ENCODE peak calls at places on chromosomes 6 and 20, in six cellular contexts. M, C, K, W, N and U are unnamed samples.

GRCh38 chr20:25453035-25453810 is 45.8 kb downstream of the GINS1 start:
- DNase-seq in M (peak; percentile 34), C (peak; percentile 5), K (no peak), W (no peak), N (no peak), U (no peak)

GRCh38 chr20:17229256-17229655 is 2.4 kb downstream of the PCSK2 start:
- DNase-seq in M (no peak), C (no peak), K (no peak), W (no peak), N (no peak), U (no peak)

GRCh38 chr20:47117325-47117724 is 222.7 kb downstream of the EYA2 start:
- DNase-seq in M (no peak), C (no peak), K (no peak), W (no peak), N (no peak), U (no peak)

GRCh38 chr20:16761305-16761829 is 13.2 kb downstream of the OTOR start:
- DNase-seq in M (peak; percentile 83), C (peak; percentile 65), K (peak; percentile 77), W (peak; percentile 19), N (peak; percentile 51), U (peak; percentile 77)

GRCh38 chr6:15504040-15504491 is 158.8 kb downstream of the DTNBP1 start:
- DNase-seq in M (no peak), C (no peak), K (no peak), W (no peak), N (no peak), U (no peak)

GRCh38 chr6:113805167-113805835 is 51.8 kb upstream of the MARCKS start:
- DNase-seq in M (no peak), C (no peak), K (no peak), W (peak; percentile 71), N (no peak), U (no peak)

GRCh38 chr20:1816384-1817381 is 78.5 kb upstream of the SIRPA start:
- DNase-seq in M (peak; percentile 55), C (peak; percentile 84), K (no peak), W (no peak), N (no peak), U (no peak)

GRCh38 chr6:118678866-118679265 is 27.5 kb upstream of the CEP85L start:
- DNase-seq in M (no peak), C (peak; percentile 19), K (no peak), W (no peak), N (no peak), U (no peak)

GRCh38 chr20:57617079-57617795 is 3.0 kb downstream of the ZBP1 start:
- DNase-seq in M (no peak), C (no peak), K (no peak), W (no peak), N (no peak), U (no peak)

GRCh38 chr6:71745525-71745924 is 140.8 kb upstream of the RIMS1 start:
- DNase-seq in M (no peak), C (no peak), K (no peak), W (no peak), N (no peak), U (peak; percentile 19)

GRCh38 chr6:64266351-64266821 is 630.8 kb downstream of the PHF3 start:
- DNase-seq in M (no peak), C (no peak), K (no peak), W (peak; percentile 79), N (no peak), U (peak; percentile 16)

GRCh38 chr20:63748356-63749270 is 9.0 kb downstream of the SLC2A4RG start:
- DNase-seq in M (no peak), C (no peak), K (no peak), W (no peak), N (no peak), U (peak; percentile 2)

GRCh38 chr20:1894471-1894950 is 696 bp upstream of the SIRPA start:
- DNase-seq in M (no peak), C (peak; percentile 73), K (no peak), W (no peak), N (peak; percentile 58), U (peak; percentile 85)

GRCh38 chr6:155523821-155524238 is 68.2 kb upstream of the NOX3 start:
- DNase-seq in M (no peak), C (no peak), K (no peak), W (no peak), N (no peak), U (no peak)

GRCh38 chr6:132252113-132252512 is 149.2 kb downstream of the MOXD1 start:
- DNase-seq in M (no peak), C (no peak), K (no peak), W (no peak), N (no peak), U (no peak)

GRCh38 chr6:35736293-35736894 is 438 bp upstream of the ARMC12 start:
- DNase-seq in M (peak; percentile 39), C (peak; percentile 54), K (peak; percentile 60), W (no peak), N (peak; percentile 73), U (peak; percentile 84)

GRCh38 chr6:34154668-34155447 is 9.0 kb upstream of the GRM4 start:
- DNase-seq in M (peak; percentile 22), C (peak; percentile 17), K (no peak), W (no peak), N (peak; percentile 97), U (peak; percentile 72)

GRCh38 chr20:48983423-48984400 is 62.2 kb downstream of the ARFGEF2 start:
- DNase-seq in M (peak; percentile 66), C (peak; percentile 99), K (no peak), W (no peak), N (no peak), U (no peak)

GRCh38 chr6:100346828-100347227 is 117.9 kb downstream of the SIM1 start:
- DNase-seq in M (peak; percentile 3), C (peak; percentile 69), K (no peak), W (no peak), N (no peak), U (no peak)

GRCh38 chr20:63052571-63053429 is 46.0 kb upstream of the BHLHE23 start:
- DNase-seq in M (no peak), C (no peak), K (no peak), W (no peak), N (no peak), U (no peak)

DNA sequence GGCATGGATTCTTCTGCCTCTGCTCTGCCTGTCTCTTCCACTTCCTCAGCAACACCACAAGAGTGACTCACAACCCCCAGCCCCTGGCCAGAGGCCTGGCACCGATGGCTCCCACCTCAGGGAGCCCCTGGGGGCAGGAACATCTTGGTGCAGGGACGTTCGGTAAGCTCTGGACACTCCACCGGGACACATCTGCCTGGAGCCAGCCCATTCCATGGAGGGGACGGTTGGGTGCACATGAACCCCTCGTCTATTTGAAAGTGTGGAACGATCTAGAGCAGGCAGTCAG is 246.5 kb downstream of the ERMARD start:
- DNase-seq in M (no peak), C (no peak), K (no peak), W (no peak), N (no peak), U (peak; percentile 91)
- TF ChIP-seq MYC in M (no peak), C (no peak), K (no peak), W (no peak), N (no peak), U (no peak)

DNA sequence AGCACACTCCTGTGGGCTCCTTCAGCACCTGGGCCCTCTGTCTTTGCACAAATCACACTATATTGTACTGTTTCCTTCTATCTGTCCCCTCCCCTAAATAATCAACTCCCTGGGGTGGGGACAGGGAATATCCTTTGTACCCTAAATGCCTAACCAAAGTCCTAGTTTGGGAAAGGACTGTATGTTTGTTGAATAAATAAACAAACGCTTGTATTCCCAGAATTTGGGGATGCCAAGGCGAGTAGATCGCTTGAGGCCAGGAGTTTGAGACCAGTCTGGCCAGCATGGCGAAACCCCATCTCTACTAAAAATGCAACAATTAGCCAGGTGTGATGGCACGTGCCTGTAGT is 322.7 kb downstream of the SYNE1 start:
- DNase-seq in M (no peak), C (no peak), K (no peak), W (no peak), N (no peak), U (no peak)
- TF ChIP-seq CTCF in M (no peak), C (peak; percentile 10), K (no peak), W (no peak), N (no peak), U (no peak)

GRCh38 chr6:20691185-20691584 is 156.9 kb downstream of the CDKAL1 start:
- DNase-seq in M (no peak), C (no peak), K (no peak), W (no peak), N (no peak), U (no peak)

GRCh38 chr6:20696676-20697075 is 162.4 kb downstream of the CDKAL1 start:
- DNase-seq in M (no peak), C (no peak), K (no peak), W (no peak), N (no peak), U (no peak)

GRCh38 chr6:20688710-20689500 is 154.6 kb downstream of the CDKAL1 start:
- DNase-seq in M (no peak), C (no peak), K (no peak), W (peak; percentile 59), N (no peak), U (no peak)

GRCh38 chr6:20692023-20692422 is 157.8 kb downstream of the CDKAL1 start:
- DNase-seq in M (no peak), C (no peak), K (no peak), W (no peak), N (no peak), U (no peak)

GRCh38 chr6:20693466-20694063 is 159.3 kb downstream of the CDKAL1 start:
- DNase-seq in M (no peak), C (no peak), K (no peak), W (no peak), N (no peak), U (peak; percentile 18)
- TF ChIP-seq MYC in M (no peak), C (no peak), K (no peak), W (no peak), N (no peak), U (no peak)

GRCh38 chr6:109083657-109084056 is 11.0 kb downstream of the SESN1 start:
- DNase-seq in M (no peak), C (no peak), K (no peak), W (no peak), N (no peak), U (no peak)

GRCh38 chr6:109079981-109080380 is 14.7 kb downstream of the SESN1 start:
- DNase-seq in M (no peak), C (no peak), K (no peak), W (no peak), N (no peak), U (peak; percentile 56)

GRCh38 chr6:109081516-109081915 is 13.1 kb downstream of the SESN1 start:
- DNase-seq in M (no peak), C (no peak), K (no peak), W (no peak), N (no peak), U (no peak)

GRCh38 chr6:109081026-109081425 is 13.6 kb downstream of the SESN1 start:
- DNase-seq in M (no peak), C (no peak), K (no peak), W (no peak), N (no peak), U (no peak)

GRCh38 chr6:109082178-109082577 is 12.5 kb downstream of the SESN1 start:
- DNase-seq in M (no peak), C (no peak), K (no peak), W (no peak), N (no peak), U (peak; percentile 55)
- TF ChIP-seq CTCF in M (no peak), C (no peak), K (no peak), W (no peak), N (no peak), U (no peak)

GRCh38 chr6:4008324-4009047 is 70.5 kb downstream of the FAM217A start:
- DNase-seq in M (peak; percentile 85), C (peak; percentile 76), K (peak; percentile 86), W (no peak), N (no peak), U (peak; percentile 82)
- TF ChIP-seq MYC in M (no peak), C (no peak), K (no peak), W (no peak), N (no peak), U (no peak)

GRCh38 chr20:56515657-56516381 is 8.7 kb upstream of the FAM209A start:
- DNase-seq in M (no peak), C (peak; percentile 20), K (no peak), W (no peak), N (no peak), U (peak; percentile 39)
- TF ChIP-seq CTCF in M (peak; percentile 41), C (no peak), K (peak; percentile 32), W (no peak), N (no peak), U (no peak)